ENCODE peak calls at places on chromosomes 4 and X, in five cellular contexts. T is lung, P is hepatocyte, B is thoracic aorta, J is fibroblast of pulmonary artery. E is an unnamed sample.

GRCh38 chr4:19455196-19455595 is 796.5 kb upstream of the SLIT2 start:
- DNase-seq in P (no peak), J (no peak), B (no peak), T (no peak), E (no peak)

GRCh38 chr4:88008133-88008621 is 742 bp downstream of the PKD2 start:
- DNase-seq in T (no peak), P (peak), J (peak), B (no peak), E (peak)

GRCh38 chr4:176499518-176499917 is 179.8 kb downstream of the SPCS3 start:
- DNase-seq in T (no peak), B (no peak), P (no peak), J (peak), E (no peak)

GRCh38 chr4:7909966-7910720 is 29.5 kb downstream of the AFAP1 start:
- DNase-seq in J (peak), P (no peak), B (no peak), T (no peak), E (no peak)

GRCh38 chrX:124098089-124098488 is 136.6 kb downstream of the STAG2 start:
- DNase-seq in J (peak), P (peak), T (no peak), B (no peak), E (no peak)

GRCh38 chr4:173056271-173056670 is 112.3 kb upstream of the GALNT7 start:
- DNase-seq in T (no peak), B (no peak), P (no peak), J (no peak), E (no peak)

GRCh38 chrX:120262781-120263719 is 12.4 kb downstream of the ZBTB33 start:
- DNase-seq in P (no peak), J (no peak), T (no peak), B (no peak), E (no peak)

GRCh38 chrX:39736219-39737211 is 361.2 kb downstream of the BCOR start:
- DNase-seq in J (peak), P (no peak), T (peak), B (peak), E (peak)

GRCh38 chr4:73045894-73046293 is 23.6 kb downstream of the COX18 start:
- DNase-seq in J (no peak), P (no peak), B (no peak), T (no peak), E (no peak)

GRCh38 chr4:47010347-47011188 is 17.2 kb upstream of the GABRA4 start:
- DNase-seq in J (no peak), T (no peak), P (no peak), B (no peak), E (no peak)

GRCh38 chr4:47017081-47017480 is 14.3 kb upstream of the GABRB1 start:
- DNase-seq in B (no peak), T (no peak), P (no peak), J (no peak), E (no peak)

GRCh38 chr4:47013373-47013772 is 18.0 kb upstream of the GABRB1 start:
- DNase-seq in T (no peak), J (no peak), P (no peak), B (no peak), E (no peak)

GRCh38 chr4:47011189-47011518 is 17.8 kb upstream of the GABRA4 start:
- DNase-seq in B (no peak), P (no peak), T (no peak), J (no peak), E (no peak)
- H3K4me3 ChIP-seq in B (no peak), P (no peak), T (no peak), J (peak), E (no peak)

GRCh38 chrX:10828640-10829039 is 208.3 kb upstream of the MID1 start:
- DNase-seq in T (no peak), J (no peak), P (no peak), B (no peak), E (no peak)
- H3K4me3 ChIP-seq in T (no peak), J (no peak), P (no peak), B (no peak), E (no peak)

DNA sequence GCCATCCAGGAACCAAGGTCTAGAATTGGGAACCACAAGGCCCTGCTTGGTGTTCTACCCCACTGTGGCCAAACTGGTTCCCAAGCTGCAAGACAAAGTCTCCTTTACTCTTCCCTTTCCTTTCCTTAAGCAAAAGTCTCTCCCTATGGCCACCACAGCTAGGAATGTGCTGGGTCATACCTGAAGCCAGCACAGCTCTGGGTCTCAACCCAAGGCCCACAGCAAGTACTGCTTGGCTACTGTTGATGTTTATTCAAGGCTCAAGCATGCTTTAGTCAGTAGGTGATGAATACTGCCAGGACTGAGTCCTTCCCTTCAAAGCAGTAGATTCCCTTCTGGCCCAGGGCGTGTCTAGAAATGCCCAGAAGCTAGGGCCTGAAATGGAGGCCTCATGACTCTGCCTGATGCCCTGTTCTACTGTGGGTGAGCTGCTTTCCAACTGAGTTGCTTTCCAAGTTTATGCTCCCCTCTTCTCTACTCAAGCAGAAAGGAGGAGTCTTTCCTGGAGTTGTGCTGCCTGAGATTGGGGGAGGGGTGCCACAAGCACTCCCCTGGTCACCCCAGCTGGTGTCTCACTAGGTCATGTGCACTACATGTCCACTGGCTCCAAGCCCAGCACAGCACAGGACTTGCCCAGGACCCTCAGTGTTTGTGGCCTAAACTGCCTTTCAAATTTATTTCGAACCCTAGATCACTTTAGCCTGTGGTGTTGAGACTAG is 44.9 kb downstream of the STAP1 start:
- DNase-seq in J (no peak), T (no peak), B (no peak), P (no peak), E (no peak)
- H3K4me3 ChIP-seq in J (no peak), T (no peak), B (no peak), P (no peak), E (no peak)

GRCh38 chr4:96193061-96193460 is 353.2 kb downstream of the PDHA2 start:
- DNase-seq in B (no peak), P (peak), J (peak), T (no peak), E (no peak)
- H3K4me3 ChIP-seq in B (no peak), P (no peak), J (no peak), T (no peak), E (no peak)

GRCh38 chrX:6225307-6226052 is 3.2 kb downstream of the NLGN4X start:
- DNase-seq in P (no peak), J (no peak), B (no peak), T (no peak), E (no peak)

GRCh38 chrX:6228720-6229119 is at the start of gene NLGN4X:
- DNase-seq in J (no peak), B (no peak), T (no peak), P (no peak), E (no peak)

GRCh38 chrX:6226646-6227444 is 1.8 kb downstream of the NLGN4X start:
- DNase-seq in J (no peak), T (no peak), B (no peak), P (peak), E (no peak)

GRCh38 chrX:6227445-6227820 is 1.2 kb downstream of the NLGN4X start:
- DNase-seq in P (no peak), T (no peak), B (no peak), J (no peak), E (no peak)

GRCh38 chrX:6226053-6226645 is 2.5 kb downstream of the NLGN4X start:
- DNase-seq in T (no peak), J (no peak), B (no peak), P (peak), E (no peak)
- H3K4me3 ChIP-seq in T (peak), J (no peak), B (peak), P (peak), E (peak)

GRCh38 chr4:6480532-6481088 is 8.2 kb upstream of the PPP2R2C start:
- DNase-seq in P (no peak), T (no peak), B (no peak), J (no peak), E (no peak)
- H3K4me3 ChIP-seq in P (no peak), T (no peak), B (no peak), J (no peak), E (no peak)

GRCh38 chr4:3871181-3871852 is 105.1 kb downstream of the ADRA2C start:
- DNase-seq in J (no peak), B (no peak), P (peak), T (no peak), E (no peak)
- H3K4me3 ChIP-seq in J (no peak), B (no peak), P (no peak), T (no peak), E (no peak)

DNA sequence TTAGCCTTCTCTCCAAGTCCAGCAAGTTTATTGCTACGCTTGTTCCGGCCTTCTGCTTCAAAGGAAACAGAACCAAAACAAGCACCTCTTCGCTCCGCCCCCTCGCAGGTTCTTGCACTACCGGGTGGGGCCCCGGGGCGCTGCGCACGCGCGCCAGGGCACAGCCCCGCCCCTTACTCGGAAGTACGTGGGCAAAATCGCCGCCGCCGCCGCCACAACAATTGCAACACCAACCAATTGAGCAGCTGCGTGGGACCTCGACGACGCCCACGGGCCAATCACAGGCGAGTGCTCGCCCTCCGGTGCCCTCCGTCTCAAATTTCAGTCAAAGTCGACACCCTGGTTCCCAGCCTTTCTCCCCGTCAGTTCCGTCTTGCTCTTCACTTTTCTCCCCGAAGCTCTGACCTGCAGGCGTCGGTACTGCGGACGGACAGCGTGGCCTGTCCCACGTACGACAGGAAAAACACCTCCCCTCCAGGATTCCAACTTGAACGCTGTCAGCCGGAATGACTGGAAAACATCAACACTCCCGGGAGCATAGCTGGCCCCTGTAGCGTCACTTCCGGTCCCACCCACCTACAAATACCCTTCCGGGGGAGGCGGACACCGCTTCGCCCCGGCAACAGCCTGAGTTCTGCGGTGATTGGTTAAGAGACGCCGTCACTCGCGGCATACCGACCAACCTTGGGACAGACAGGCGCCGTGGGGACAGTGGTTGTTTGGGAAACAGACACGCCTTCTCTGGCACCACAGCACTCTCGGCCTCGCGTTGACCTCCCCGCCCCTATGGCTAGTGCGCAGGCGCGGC is 624 bp upstream of the OTUD5 start:
- DNase-seq in J (peak), B (peak), T (peak), P (peak), E (peak)
- H3K4me3 ChIP-seq in J (peak), B (peak), T (peak), P (peak), E (peak)

DNA sequence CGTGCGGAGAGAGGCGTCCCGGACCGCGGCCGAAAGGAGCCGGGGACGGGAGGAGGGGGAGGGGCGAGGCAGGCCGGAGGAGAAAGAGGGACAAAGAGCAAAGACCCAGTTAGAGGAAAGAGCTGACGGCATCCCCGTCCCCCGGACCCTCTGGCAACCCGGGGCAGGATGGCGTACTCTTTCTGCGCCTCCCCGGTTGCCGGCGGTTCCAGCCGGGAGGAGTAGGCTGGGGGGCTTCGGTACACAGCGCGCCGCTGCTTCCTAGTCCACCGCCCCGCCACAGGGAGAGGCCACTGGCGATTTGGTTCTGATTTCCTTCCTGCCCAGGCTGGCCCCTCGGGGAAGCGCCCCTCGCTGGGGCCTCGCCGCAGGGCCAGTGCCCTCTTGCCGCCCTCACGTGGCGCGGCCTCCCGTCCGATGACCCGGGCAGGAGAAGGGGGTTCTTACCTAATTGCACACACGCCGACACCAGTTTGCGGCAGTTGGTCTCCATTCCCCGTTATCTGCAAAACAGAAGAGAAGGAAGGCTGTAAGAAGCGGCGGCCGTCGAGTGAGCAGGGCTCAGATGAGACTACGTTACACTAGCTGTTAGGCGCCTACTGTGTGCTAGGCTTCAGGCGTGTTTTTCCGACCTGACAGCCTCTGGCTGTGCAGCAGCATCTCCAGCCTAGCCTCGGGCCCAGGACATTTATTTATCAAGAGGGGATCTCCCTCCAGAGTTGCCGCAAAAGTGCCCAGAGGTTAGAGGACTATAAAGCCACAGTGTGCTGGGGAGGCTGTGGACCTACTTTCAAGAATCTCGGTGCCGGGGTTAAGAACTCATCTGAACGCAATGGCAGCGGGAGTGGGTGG is 9.9 kb upstream of the PITX2 start:
- DNase-seq in J (no peak), P (no peak), B (no peak), T (no peak), E (no peak)
- H3K4me3 ChIP-seq in J (no peak), P (peak), B (peak), T (no peak), E (no peak)

DNA sequence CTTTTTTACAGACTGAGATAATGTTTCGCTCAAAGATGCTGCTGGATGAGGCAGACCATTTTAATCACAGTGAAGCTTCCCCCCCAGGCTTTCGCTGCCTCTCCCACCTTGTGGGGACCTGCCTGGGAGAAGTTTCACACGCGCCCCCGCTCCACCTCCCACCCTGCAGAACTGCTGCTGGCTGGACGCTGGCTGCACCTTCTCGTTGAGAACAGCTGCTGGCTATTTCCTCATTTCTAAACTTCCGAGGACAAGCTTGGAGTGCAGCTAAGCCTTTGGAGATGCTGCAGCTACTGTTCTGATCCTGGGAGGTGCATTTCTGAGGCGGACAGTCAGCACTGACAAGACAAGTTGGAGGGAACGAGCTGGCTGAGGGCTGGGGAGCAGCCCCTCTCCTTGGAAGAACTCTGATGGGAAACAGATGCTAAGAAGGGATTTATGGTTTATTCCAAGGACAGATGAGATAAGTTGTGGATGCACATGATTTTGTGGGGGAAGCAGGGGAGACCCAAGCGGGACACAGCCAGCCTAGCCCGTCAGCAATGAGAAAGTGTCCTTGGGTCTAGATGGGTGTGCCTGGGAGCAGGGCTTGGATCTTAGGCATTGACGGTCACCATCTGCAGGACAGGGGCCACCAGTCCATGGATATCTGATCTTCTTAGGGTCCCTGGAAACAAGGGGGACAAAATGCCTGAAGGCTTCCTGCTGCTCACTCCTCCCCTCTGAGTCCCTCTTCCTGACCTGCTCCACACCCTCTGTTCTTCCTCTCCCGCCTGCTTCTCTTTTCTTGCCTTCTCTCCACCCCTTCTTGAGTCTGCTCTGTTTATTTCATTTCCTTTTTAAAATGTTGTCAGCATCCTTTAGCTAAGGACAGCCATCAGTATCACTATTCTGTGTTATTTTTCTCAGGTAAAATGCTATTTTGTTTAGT is 298.2 kb downstream of the RAPGEF2 start:
- DNase-seq in T (no peak), B (no peak), P (peak), J (peak), E (no peak)
- H3K4me3 ChIP-seq in T (no peak), B (peak), P (no peak), J (no peak), E (no peak)